ENCODE peak calls at places on chromosomes 5 and 9, in four cellular contexts. C is IMR-90, Z is right cardiac atrium, S is SJSA1. K is an unnamed sample.
A peak's percentile ranks its signal among the peaks of the same experiment; 100 is the strongest.

GRCh38 chr5:17896605-17897004 is 262.3 kb downstream of the TAF11L14 start:
- DNase-seq in C (peak; percentile 35), Z (no peak), S (no peak), K (no peak)

GRCh38 chr5:5342784-5343183 is 79.7 kb upstream of the ICE1 start:
- DNase-seq in C (peak; percentile 13), Z (no peak), S (no peak), K (no peak)

GRCh38 chr5:115586525-115587146 is 15.6 kb downstream of the TICAM2 start:
- DNase-seq in C (peak; percentile 54), Z (no peak), S (no peak), K (no peak)

GRCh38 chr5:56598941-56599340 is 216.4 kb upstream of the MAP3K1 start:
- DNase-seq in C (no peak), Z (no peak), S (no peak), K (no peak)

GRCh38 chr5:10331341-10331796 is 22.1 kb upstream of the MARCHF6 start:
- DNase-seq in C (peak; percentile 82), Z (peak; percentile 83), S (peak; percentile 34), K (peak; percentile 77)

GRCh38 chr9:95561913-95562312 is 45.1 kb upstream of the PTCH1 start:
- DNase-seq in C (no peak), Z (no peak), S (no peak), K (no peak)

GRCh38 chr5:95707055-95707454 is 24.1 kb upstream of the RHOBTB3 start:
- DNase-seq in C (no peak), Z (no peak), S (no peak), K (no peak)

GRCh38 chr5:79932510-79933504 is 58.3 kb downstream of the MTX3 start:
- DNase-seq in C (no peak), Z (no peak), S (no peak), K (no peak)

GRCh38 chr5:73998496-73998895 is 372.5 kb downstream of the ARHGEF28 start:
- DNase-seq in C (no peak), Z (no peak), S (no peak), K (no peak)

GRCh38 chr5:64784451-64785025 is 15.8 kb downstream of the CWC27 start:
- DNase-seq in C (peak; percentile 86), Z (peak; percentile 45), S (peak; percentile 67), K (peak; percentile 66)

GRCh38 chr5:172504736-172505402 is 50.5 kb upstream of the SH3PXD2B start:
- DNase-seq in C (no peak), Z (peak; percentile 69), S (peak; percentile 36), K (no peak)

GRCh38 chr5:39443911-39444310 is 19.1 kb upstream of the DAB2 start:
- DNase-seq in C (no peak), Z (no peak), S (no peak), K (no peak)

GRCh38 chr5:121503111-121503840 is 348.4 kb upstream of the FTMT start:
- DNase-seq in C (no peak), Z (peak; percentile 40), S (no peak), K (peak; percentile 54)

GRCh38 chr5:21397693-21398092 is 1409.7 kb upstream of the CDH18 start:
- DNase-seq in C (no peak), Z (no peak), S (no peak), K (no peak)

GRCh38 chr5:57833489-57833888 is 350.9 kb upstream of the ACTBL2 start:
- DNase-seq in C (no peak), Z (no peak), S (no peak), K (no peak)

GRCh38 chr9:127066775-127067111 is 55.7 kb downstream of the ANGPTL2 start:
- DNase-seq in C (peak; percentile 79), Z (no peak), S (no peak), K (no peak)

GRCh38 chr5:169647566-169647965 is 10.5 kb downstream of the DOCK2 start:
- DNase-seq in C (no peak), Z (no peak), S (no peak), K (no peak)

GRCh38 chr5:178057839-178058238 is 55.5 kb upstream of the N4BP3 start:
- DNase-seq in C (no peak), Z (no peak), S (no peak), K (no peak)

GRCh38 chr5:82601085-82601484 is 322.9 kb upstream of the RPS23 start:
- DNase-seq in C (no peak), Z (no peak), S (no peak), K (no peak)

GRCh38 chr9:70566743-70567142 is 152.3 kb upstream of the KLF9 start:
- DNase-seq in C (no peak), Z (no peak), S (no peak), K (no peak)

GRCh38 chr9:111843971-111844370 is 49.2 kb upstream of the SHOC1 start:
- DNase-seq in C (no peak), Z (no peak), S (no peak), K (no peak)

GRCh38 chr5:161546463-161547301 is at the start of gene GABRB2:
- DNase-seq in C (no peak), Z (peak; percentile 64), S (no peak), K (peak; percentile 38)

GRCh38 chr5:157761690-157762611 is 18.4 kb downstream of the LSM11 start:
- DNase-seq in C (peak; percentile 72), Z (no peak), S (no peak), K (no peak)

GRCh38 chr9:129414377-129415021 is 206.4 kb downstream of the C9orf50 start:
- DNase-seq in C (peak; percentile 63), Z (peak; percentile 77), S (no peak), K (peak; percentile 61)

GRCh38 chr5:10860645-10861455 is 99.8 kb upstream of the DAP start:
- DNase-seq in C (peak; percentile 84), Z (no peak), S (no peak), K (no peak)

GRCh38 chr5:31193591-31194457 is at the start of gene CDH6:
- DNase-seq in C (peak; percentile 75), Z (peak; percentile 58), S (no peak), K (peak; percentile 79)

GRCh38 chr5:142984016-142984415 is 213.8 kb downstream of the ARHGAP26 start:
- DNase-seq in C (peak; percentile 78), Z (no peak), S (no peak), K (no peak)

GRCh38 chr5:153672347-153673090 is 182.0 kb downstream of the GRIA1 start:
- DNase-seq in C (no peak), Z (no peak), S (no peak), K (no peak)

GRCh38 chr9:129901922-129902321 is 66.7 kb downstream of the USP20 start:
- DNase-seq in C (no peak), Z (no peak), S (no peak), K (no peak)

GRCh38 chr9:106784076-106784475 is 78.9 kb upstream of the ZNF462 start:
- DNase-seq in C (no peak), Z (no peak), S (no peak), K (no peak)

GRCh38 chr9:74122229-74122628 is 374.9 kb upstream of the RORB start:
- DNase-seq in C (no peak), Z (no peak), S (no peak), K (no peak)

GRCh38 chr5:169577966-169578365 is 5.6 kb upstream of the SPDL1 start:
- DNase-seq in C (no peak), Z (no peak), S (no peak), K (no peak)

GRCh38 chr9:133119039-133119438 is 2.0 kb downstream of the RALGDS start:
- DNase-seq in C (no peak), Z (no peak), S (no peak), K (no peak)

DNA sequence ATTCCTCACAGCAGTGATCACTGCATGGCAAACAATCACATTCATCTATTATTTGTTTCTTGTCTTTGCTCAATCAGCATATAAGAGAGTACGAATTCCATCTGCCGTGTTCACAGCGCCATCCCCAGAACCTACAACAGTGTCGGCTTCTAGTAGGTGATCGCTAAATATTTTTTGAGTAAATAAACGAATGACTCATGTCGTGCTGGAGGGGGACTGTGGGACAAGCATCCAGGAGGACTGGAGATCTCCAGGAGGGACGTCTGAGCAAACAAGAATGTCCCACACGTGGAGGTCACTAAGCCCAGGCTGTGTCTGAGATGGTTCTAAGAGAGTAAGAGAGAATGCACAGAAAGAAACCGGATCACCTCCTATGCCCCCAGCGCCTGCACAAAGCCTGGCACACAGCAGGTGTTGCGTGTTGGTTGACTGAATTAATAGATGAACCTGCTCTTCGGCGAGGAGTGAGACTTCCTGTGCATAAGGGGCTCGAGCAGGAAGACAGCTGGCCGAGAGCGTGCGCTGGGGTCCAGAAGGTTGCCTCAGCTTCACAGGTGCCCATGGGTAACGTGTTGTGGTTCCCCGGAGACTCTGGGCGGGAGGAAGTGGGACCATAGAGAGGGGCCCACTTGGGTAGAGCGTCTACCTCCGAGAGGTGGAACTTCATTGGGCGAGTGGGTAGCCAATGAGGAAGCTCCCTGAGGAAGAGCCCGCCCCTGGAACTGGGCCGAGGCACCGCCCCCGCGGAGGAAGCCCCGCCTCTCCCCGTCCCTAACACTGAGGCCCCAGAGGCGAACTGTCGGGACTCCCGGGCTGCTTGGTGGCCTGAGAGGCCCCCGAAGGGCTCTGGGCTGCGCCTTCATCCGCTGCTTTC is 193.0 kb downstream of the MELK start:
- DNase-seq in C (peak; percentile 35), Z (peak; percentile 88), S (no peak), K (peak; percentile 43)
- H3K4me3 ChIP-seq in C (no peak overlapping the region), Z (no peak overlapping the region), S (no peak overlapping the region), K (peak overlapping the region; percentile 12)

GRCh38 chr9:29806941-29807625 is 2233.8 kb upstream of the C9orf72 start:
- DNase-seq in C (no peak), Z (no peak), S (no peak), K (no peak)
- H3K27ac ChIP-seq in C (no peak overlapping the region), Z (no peak overlapping the region), S (no peak overlapping the region), K (no peak overlapping the region)

DNA sequence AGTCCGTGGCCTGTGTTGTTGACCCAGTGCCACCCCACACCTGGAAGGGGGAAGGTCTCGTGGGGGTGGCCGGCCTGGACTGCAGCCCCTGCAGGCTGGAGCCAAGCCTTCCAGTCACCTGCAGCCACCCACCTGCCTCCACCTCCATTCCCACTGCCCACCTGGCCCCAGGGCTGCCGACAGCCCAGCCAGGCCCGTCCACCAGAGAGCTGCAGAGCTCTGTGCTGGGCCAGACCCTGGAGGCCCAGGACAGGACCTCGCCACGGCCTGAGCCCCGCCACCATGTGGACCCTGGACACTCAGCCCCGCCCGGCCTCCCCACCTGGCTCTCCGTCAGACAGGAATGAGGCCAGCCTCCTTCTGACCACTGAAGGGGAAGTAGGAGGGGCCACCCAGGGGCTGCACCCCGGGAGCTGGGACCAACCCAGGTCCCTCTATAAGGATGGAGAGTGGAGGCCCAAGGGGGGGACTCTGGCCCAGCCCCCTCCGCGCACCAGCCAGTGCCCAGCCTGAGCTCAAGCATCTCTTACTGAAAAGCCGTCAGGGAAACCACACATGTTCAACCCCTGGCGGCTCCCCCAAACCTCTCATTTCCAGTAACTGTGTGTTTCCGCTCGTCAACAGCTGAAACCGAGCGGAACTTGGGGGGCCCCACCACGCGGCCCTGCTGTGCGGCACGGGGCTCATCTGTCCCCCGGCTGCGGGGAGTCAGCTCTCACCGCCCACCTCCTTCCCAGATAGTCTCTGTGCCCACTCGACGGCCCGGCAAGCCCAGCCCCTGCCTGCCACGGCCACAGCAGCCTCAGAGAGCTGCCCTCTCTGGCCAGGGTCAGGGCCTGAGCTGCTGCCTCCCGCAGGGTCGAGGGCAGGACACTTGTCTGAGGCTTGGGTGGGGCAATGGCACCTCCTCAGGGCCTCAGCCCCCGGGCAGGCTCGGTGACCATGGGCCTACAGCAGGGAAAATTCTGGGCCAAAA is 12.8 kb downstream of the NOTCH1 start:
- DNase-seq in C (no peak), Z (no peak), S (no peak), K (no peak)
- H3K4me1 ChIP-seq in C (peaks cover 1% of the 10 kb centered on the region), Z (peaks cover 22% of the 10 kb centered on the region), S (no peaks in the 10 kb centered on the region), K (no peaks in the 10 kb centered on the region)

GRCh38 chr9:137167752-137168574 is 1.9 kb downstream of the LRRC26 start:
- DNase-seq in C (no peak), Z (no peak), S (no peak), K (no peak)

GRCh38 chr9:137168907-137169763 is 716 bp downstream of the LRRC26 start:
- DNase-seq in C (peak; percentile 19), Z (peak; percentile 80), S (no peak), K (no peak)

GRCh38 chr9:137167113-137167751 is 2.6 kb downstream of the LRRC26 start:
- DNase-seq in C (no peak), Z (no peak), S (no peak), K (no peak)

GRCh38 chr9:137169764-137170460 is at the start of gene LRRC26:
- DNase-seq in C (no peak), Z (no peak), S (no peak), K (no peak)

GRCh38 chr9:137168575-137168906 is 1.3 kb downstream of the LRRC26 start:
- DNase-seq in C (no peak), Z (no peak), S (no peak), K (no peak)
- H3K4me3 ChIP-seq in C (peak overlapping the region; percentile 7), Z (peak overlapping the region; percentile 1), S (no peak overlapping the region), K (peak overlapping the region; percentile 13)